ENCODE peak calls at places on chromosomes 1 and 21, in ten cellular contexts. G is Peyer's patch; P is mammary epithelial cell; H is neuronal stem cell; R is body of pancreas; M is hepatocyte; K is gastrocnemius medialis; Y is psoas muscle; J is uterus; V is naive thymus-derived CD4-positive, alpha-beta T cell. B is an unnamed sample.

GRCh38 chr1:64469121-64469520 is 808 bp upstream of the CACHD1 start:
- DNase-seq in Y (no peak), J (no peak), M (peak; percentile 23), R (peak; percentile 95), P (peak; percentile 8), K (no peak), G (no peak), H (no peak), V (no peak), B (no peak)

GRCh38 chr1:209863766-209864485 is 36.2 kb downstream of the UTP25 start:
- DNase-seq in Y (no peak), P (peak; percentile 60), G (no peak), K (no peak), M (no peak), V (no peak), R (no peak), H (no peak), J (no peak), B (no peak)

GRCh38 chr1:27000817-27001460 is 7.4 kb downstream of the TRNP1 start:
- DNase-seq in P (no peak), M (peak; percentile 11), J (peak; percentile 61), Y (no peak), R (no peak), V (no peak), G (no peak), K (no peak), H (no peak), B (no peak)

GRCh38 chr1:36602189-36602588 is 119.5 kb upstream of the CSF3R start:
- DNase-seq in G (no peak), P (no peak), J (no peak), Y (no peak), V (no peak), H (no peak), K (no peak), M (no peak), R (no peak), B (no peak)

GRCh38 chr1:109807822-109808680 is 44.3 kb upstream of the EPS8L3 start:
- DNase-seq in M (no peak), V (no peak), G (peak; percentile 40), J (no peak), P (peak; percentile 57), H (no peak), Y (no peak), K (no peak), R (no peak), B (no peak)

GRCh38 chr1:234645474-234645953 is 35.5 kb upstream of the IRF2BP2 start:
- DNase-seq in J (no peak), R (no peak), M (no peak), K (no peak), V (no peak), G (no peak), Y (no peak), H (no peak), P (no peak), B (no peak)

GRCh38 chr1:175648927-175649326 is 94.5 kb downstream of the TNR start:
- DNase-seq in H (no peak), G (no peak), M (no peak), R (no peak), P (no peak), J (no peak), K (no peak), Y (no peak), V (no peak), B (no peak)

GRCh38 chr1:77670330-77670729 is 12.1 kb downstream of the ZZZ3 start:
- DNase-seq in P (no peak), J (no peak), H (no peak), K (no peak), V (no peak), Y (no peak), G (no peak), R (no peak), M (no peak), B (no peak)

GRCh38 chr21:28986677-28987076 is 6.0 kb downstream of the LTN1 start:
- DNase-seq in K (no peak), R (peak; percentile 50), H (no peak), J (no peak), M (no peak), G (no peak), V (no peak), Y (no peak), P (no peak), B (no peak)

GRCh38 chr1:75765697-75766355 is 20.2 kb upstream of the RABGGTB start:
- DNase-seq in P (peak; percentile 62), R (no peak), K (no peak), Y (no peak), M (peak; percentile 18), H (no peak), J (no peak), G (no peak), V (no peak), B (no peak)

GRCh38 chr1:50610563-50610962 is 187.3 kb upstream of the DMRTA2 start:
- DNase-seq in V (no peak), H (no peak), P (no peak), Y (no peak), K (no peak), R (no peak), M (no peak), J (no peak), G (no peak), B (no peak)

GRCh38 chr1:51644533-51645197 is 27.8 kb downstream of the OSBPL9 start:
- DNase-seq in H (no peak), P (peak; percentile 64), M (peak; percentile 24), R (no peak), G (peak; percentile 76), J (peak; percentile 79), V (no peak), K (no peak), Y (peak; percentile 35), B (no peak)

GRCh38 chr1:205142105-205142475 is 20.3 kb upstream of the RBBP5 start:
- DNase-seq in J (no peak), G (no peak), M (no peak), P (no peak), Y (no peak), K (no peak), R (no peak), V (no peak), H (no peak), B (no peak)

GRCh38 chr1:85494957-85495266 is 30.0 kb upstream of the DDAH1 start:
- DNase-seq in M (peak; percentile 38), P (peak; percentile 70), V (no peak), G (no peak), R (no peak), Y (no peak), H (no peak), J (peak; percentile 55), K (no peak), B (no peak)

GRCh38 chr1:157104598-157105293 is 5.1 kb upstream of the ETV3L start:
- DNase-seq in J (no peak), G (no peak), V (no peak), K (no peak), M (no peak), Y (no peak), P (peak; percentile 37), R (no peak), H (no peak), B (no peak)

GRCh38 chr21:33642896-33643657 is 776 bp downstream of the ITSN1 start:
- DNase-seq in V (peak; percentile 16), H (no peak), G (peak; percentile 62), R (peak; percentile 26), Y (peak; percentile 43), M (peak; percentile 63), K (no peak), J (peak; percentile 24), P (peak; percentile 19), B (no peak)

GRCh38 chr1:153661111-153661708 is 2.7 kb downstream of the SNAPIN start:
- DNase-seq in Y (no peak), G (no peak), K (no peak), J (no peak), V (no peak), M (no peak), R (no peak), P (no peak), H (no peak), B (no peak)

GRCh38 chr1:38929476-38929875 is 12.2 kb downstream of the RHBDL2 start:
- DNase-seq in J (no peak), P (no peak), Y (no peak), V (no peak), H (peak; percentile 9), M (no peak), R (peak; percentile 5), G (no peak), K (no peak), B (no peak)

GRCh38 chr1:9914603-9914937 is 4.5 kb upstream of the CTNNBIP1 start:
- DNase-seq in K (no peak), R (no peak), V (no peak), G (no peak), J (no peak), P (no peak), M (no peak), Y (no peak), H (no peak), B (no peak)

GRCh38 chr21:32364801-32365200 is 28.0 kb downstream of the URB1 start:
- DNase-seq in P (no peak), J (no peak), Y (no peak), R (no peak), M (no peak), G (no peak), V (no peak), K (no peak), H (peak; percentile 18), B (no peak)

GRCh38 chr21:42012763-42013329 is 2.7 kb upstream of the ZBTB21 start:
- DNase-seq in G (no peak), R (no peak), V (no peak), P (no peak), M (no peak), H (no peak), Y (no peak), K (no peak), J (no peak), B (no peak)

GRCh38 chr1:186059311-186059710 is 315.7 kb downstream of the TPR start:
- DNase-seq in K (no peak), V (no peak), H (no peak), J (no peak), R (peak; percentile 2), Y (no peak), G (no peak), P (peak; percentile 80), M (no peak), B (no peak)
- H3K4me1 ChIP-seq in K (peaks cover 10% of the 10 kb centered on the region), V (no peaks in the 10 kb centered on the region), H (no peaks in the 10 kb centered on the region), J (no peaks in the 10 kb centered on the region), R (peaks cover 12% of the 10 kb centered on the region), Y (peaks cover 6% of the 10 kb centered on the region), G (no peaks in the 10 kb centered on the region), P (peaks cover 7% of the 10 kb centered on the region), M (no peaks in the 10 kb centered on the region), B (no peaks in the 10 kb centered on the region)

GRCh38 chr1:226983998-226984364 is 43.9 kb downstream of the COQ8A start:
- DNase-seq in V (no peak), K (peak; percentile 70), R (no peak), Y (no peak), P (no peak), G (peak; percentile 41), H (no peak), J (no peak), M (no peak), B (no peak)
- H3K4me1 ChIP-seq in V (peaks cover 2% of the 10 kb centered on the region), K (peaks cover 87% of the 10 kb centered on the region), R (peaks cover 36% of the 10 kb centered on the region), Y (peaks cover 91% of the 10 kb centered on the region), P (peaks cover 7% of the 10 kb centered on the region), G (no peaks in the 10 kb centered on the region), H (no peaks in the 10 kb centered on the region), J (no peaks in the 10 kb centered on the region), M (peaks cover 14% of the 10 kb centered on the region), B (no peaks in the 10 kb centered on the region)

GRCh38 chr1:245589827-245590421 is 435.1 kb downstream of the KIF26B start:
- DNase-seq in K (no peak), M (no peak), J (no peak), V (no peak), G (no peak), P (no peak), R (no peak), Y (no peak), H (no peak), B (no peak)
- H3K4me1 ChIP-seq in K (no peaks in the 10 kb centered on the region), M (peaks cover 27% of the 10 kb centered on the region), J (no peaks in the 10 kb centered on the region), V (no peaks in the 10 kb centered on the region), G (no peaks in the 10 kb centered on the region), P (no peaks in the 10 kb centered on the region), R (no peaks in the 10 kb centered on the region), Y (no peaks in the 10 kb centered on the region), H (peaks cover 7% of the 10 kb centered on the region), B (no peaks in the 10 kb centered on the region)

GRCh38 chr1:204091066-204091465 is 18.2 kb downstream of the SOX13 start:
- DNase-seq in G (no peak), H (no peak), K (no peak), J (no peak), R (no peak), Y (no peak), M (no peak), V (no peak), P (no peak), B (no peak)
- H3K4me1 ChIP-seq in G (no peaks in the 10 kb centered on the region), H (peaks cover 52% of the 10 kb centered on the region), K (peaks cover 94% of the 10 kb centered on the region), J (peaks cover 55% of the 10 kb centered on the region), R (peaks cover 84% of the 10 kb centered on the region), Y (peaks cover 91% of the 10 kb centered on the region), M (peaks cover 39% of the 10 kb centered on the region), V (no peaks in the 10 kb centered on the region), P (peaks cover 23% of the 10 kb centered on the region), B (no peaks in the 10 kb centered on the region)

B was measured in CD4-positive, alpha-beta memory T cell.